ENCODE peak calls at places on chromosomes 4 and X, in four cellular contexts. C, L, P and E are unnamed samples.

GRCh38 chr4:17814140-17814539 is 3.4 kb downstream of the NCAPG start:
- DNase-seq in L (no peak), P (no peak), C (no peak), E (no peak)

GRCh38 chr4:27090406-27090805 is 229.8 kb downstream of the STIM2 start:
- DNase-seq in C (no peak), L (no peak), P (no peak), E (no peak)

GRCh38 chrX:88202149-88202548 is 544.9 kb upstream of the CPXCR1 start:
- DNase-seq in P (no peak), L (no peak), C (no peak), E (no peak)

GRCh38 chr4:185748901-185749390 is 63.0 kb downstream of the SORBS2 start:
- DNase-seq in L (no peak), C (no peak), P (no peak), E (no peak)

GRCh38 chr4:145179201-145179860 is 1.1 kb downstream of the OTUD4 start:
- DNase-seq in P (no peak), L (peak; percentile 85), C (peak; percentile 16), E (no peak)

GRCh38 chr4:156756118-156756517 is 215.5 kb downstream of the PDGFC start:
- DNase-seq in L (no peak), P (no peak), C (no peak), E (no peak)

GRCh38 chrX:118189628-118190027 is 73.0 kb upstream of the KLHL13 start:
- DNase-seq in C (no peak), P (no peak), L (no peak), E (peak; percentile 53)

GRCh38 chrX:100928660-100929613 is at the start of gene XKRX:
- DNase-seq in P (peak; percentile 11), C (no peak), L (peak; percentile 71), E (no peak)

GRCh38 chrX:77431227-77431626 is 16.0 kb upstream of the FGF16 start:
- DNase-seq in L (no peak), P (no peak), C (peak; percentile 43), E (no peak)

GRCh38 chrX:72365126-72365525 is 59.4 kb upstream of the CITED1 start:
- DNase-seq in C (no peak), P (no peak), L (no peak), E (no peak)